ENCODE peak calls at places on chromosomes 11 and 22, in eight cellular contexts. One of them, this sample, is unnamed.

GRCh38 chr22:43110927-43111623 is 525 bp downstream of the BIK start:
- DNase-seq in RWPE2: no peak
- DNase-seq in fibroblast of the aortic adventitia: no peak
- DNase-seq in mucosa of descending colon: peak
- DNase-seq in HFF-Myc: no peak
- DNase-seq in mesothelial cell of epicardium: no peak
- DNase-seq in endodermal cell: peak
- DNase-seq in pancreas: peak
- DNase-seq in this sample: peak

GRCh38 chr22:37973271-37974170 is 10.8 kb downstream of the SOX10 start:
- DNase-seq in RWPE2: no peak
- DNase-seq in pancreas: no peak
- DNase-seq in mesothelial cell of epicardium: no peak
- DNase-seq in HFF-Myc: no peak
- DNase-seq in mucosa of descending colon: no peak
- DNase-seq in fibroblast of the aortic adventitia: no peak
- DNase-seq in endodermal cell: no peak
- DNase-seq in this sample: no peak

GRCh38 chr11:123558536-123559315 is 95.7 kb downstream of the SCN3B start:
- DNase-seq in endodermal cell: no peak
- DNase-seq in mesothelial cell of epicardium: no peak
- DNase-seq in pancreas: no peak
- DNase-seq in mucosa of descending colon: no peak
- DNase-seq in RWPE2: no peak
- DNase-seq in fibroblast of the aortic adventitia: peak
- DNase-seq in HFF-Myc: no peak
- DNase-seq in this sample: no peak

GRCh38 chr22:11629661-11630385 is 3898.2 kb upstream of the OR11H1 start:
- DNase-seq in pancreas: no peak
- DNase-seq in RWPE2: peak
- DNase-seq in HFF-Myc: no peak
- DNase-seq in endodermal cell: no peak
- DNase-seq in mesothelial cell of epicardium: no peak
- DNase-seq in fibroblast of the aortic adventitia: no peak
- DNase-seq in mucosa of descending colon: peak
- DNase-seq in this sample: peak

GRCh38 chr11:134727204-134727603 is 315.2 kb upstream of the B3GAT1 start:
- DNase-seq in pancreas: no peak
- DNase-seq in endodermal cell: no peak
- DNase-seq in HFF-Myc: no peak
- DNase-seq in fibroblast of the aortic adventitia: no peak
- DNase-seq in RWPE2: no peak
- DNase-seq in mucosa of descending colon: no peak
- DNase-seq in mesothelial cell of epicardium: no peak
- DNase-seq in this sample: no peak

GRCh38 chr11:132734217-132734616 is 798.1 kb downstream of the OPCML start:
- DNase-seq in mucosa of descending colon: no peak
- DNase-seq in mesothelial cell of epicardium: no peak
- DNase-seq in RWPE2: no peak
- DNase-seq in pancreas: no peak
- DNase-seq in endodermal cell: no peak
- DNase-seq in fibroblast of the aortic adventitia: no peak
- DNase-seq in HFF-Myc: no peak
- DNase-seq in this sample: no peak

GRCh38 chr11:35047179-35047578 is 91.8 kb upstream of the CD44 start:
- DNase-seq in fibroblast of the aortic adventitia: no peak
- DNase-seq in endodermal cell: no peak
- DNase-seq in RWPE2: no peak
- DNase-seq in mesothelial cell of epicardium: no peak
- DNase-seq in HFF-Myc: no peak
- DNase-seq in mucosa of descending colon: no peak
- DNase-seq in pancreas: no peak
- DNase-seq in this sample: no peak

GRCh38 chr11:78909386-78909785 is 334.7 kb upstream of the NARS2 start:
- DNase-seq in mesothelial cell of epicardium: no peak
- DNase-seq in mucosa of descending colon: no peak
- DNase-seq in fibroblast of the aortic adventitia: no peak
- DNase-seq in pancreas: no peak
- DNase-seq in endodermal cell: no peak
- DNase-seq in RWPE2: no peak
- DNase-seq in HFF-Myc: no peak
- DNase-seq in this sample: no peak

GRCh38 chr11:19921976-19922688 is 209.5 kb downstream of the NAV2 start:
- DNase-seq in fibroblast of the aortic adventitia: no peak
- DNase-seq in endodermal cell: no peak
- DNase-seq in pancreas: no peak
- DNase-seq in mucosa of descending colon: no peak
- DNase-seq in RWPE2: no peak
- DNase-seq in mesothelial cell of epicardium: no peak
- DNase-seq in HFF-Myc: no peak
- DNase-seq in this sample: no peak

GRCh38 chr11:132864811-132865576 is 667.3 kb downstream of the OPCML start:
- DNase-seq in HFF-Myc: no peak
- DNase-seq in RWPE2: no peak
- DNase-seq in endodermal cell: peak
- DNase-seq in fibroblast of the aortic adventitia: no peak
- DNase-seq in pancreas: no peak
- DNase-seq in mucosa of descending colon: no peak
- DNase-seq in mesothelial cell of epicardium: no peak
- DNase-seq in this sample: no peak

GRCh38 chr11:13880719-13881118 is 81.8 kb upstream of the SPON1 start:
- DNase-seq in pancreas: no peak
- DNase-seq in RWPE2: no peak
- DNase-seq in fibroblast of the aortic adventitia: no peak
- DNase-seq in HFF-Myc: no peak
- DNase-seq in endodermal cell: no peak
- DNase-seq in mucosa of descending colon: no peak
- DNase-seq in mesothelial cell of epicardium: no peak
- DNase-seq in this sample: no peak

GRCh38 chr11:70487763-70488162 is 89.4 kb downstream of the CTTN start:
- DNase-seq in mucosa of descending colon: peak
- DNase-seq in mesothelial cell of epicardium: no peak
- DNase-seq in pancreas: no peak
- DNase-seq in HFF-Myc: no peak
- DNase-seq in fibroblast of the aortic adventitia: no peak
- DNase-seq in RWPE2: no peak
- DNase-seq in endodermal cell: no peak
- DNase-seq in this sample: no peak

GRCh38 chr11:67252831-67253239 is 13.4 kb upstream of the GRK2 start:
- DNase-seq in HFF-Myc: no peak
- DNase-seq in mucosa of descending colon: no peak
- DNase-seq in pancreas: no peak
- DNase-seq in RWPE2: no peak
- DNase-seq in fibroblast of the aortic adventitia: peak
- DNase-seq in mesothelial cell of epicardium: no peak
- DNase-seq in endodermal cell: peak
- DNase-seq in this sample: no peak

GRCh38 chr11:60913793-60914619 is at the start of gene TMEM109:
- DNase-seq in endodermal cell: peak
- DNase-seq in RWPE2: peak
- DNase-seq in mucosa of descending colon: peak
- DNase-seq in pancreas: peak
- DNase-seq in fibroblast of the aortic adventitia: peak
- DNase-seq in mesothelial cell of epicardium: peak
- DNase-seq in HFF-Myc: peak
- DNase-seq in this sample: peak

GRCh38 chr11:12489246-12489772 is 111.9 kb downstream of the PARVA start:
- DNase-seq in RWPE2: no peak
- DNase-seq in mucosa of descending colon: no peak
- DNase-seq in HFF-Myc: no peak
- DNase-seq in fibroblast of the aortic adventitia: no peak
- DNase-seq in pancreas: no peak
- DNase-seq in endodermal cell: no peak
- DNase-seq in mesothelial cell of epicardium: no peak
- DNase-seq in this sample: no peak

GRCh38 chr11:279966-280761 is 2.0 kb downstream of the NLRP6 start:
- DNase-seq in RWPE2: no peak
- DNase-seq in HFF-Myc: no peak
- DNase-seq in fibroblast of the aortic adventitia: no peak
- DNase-seq in pancreas: peak
- DNase-seq in endodermal cell: peak
- DNase-seq in mesothelial cell of epicardium: no peak
- DNase-seq in mucosa of descending colon: peak
- DNase-seq in this sample: peak

DNA sequence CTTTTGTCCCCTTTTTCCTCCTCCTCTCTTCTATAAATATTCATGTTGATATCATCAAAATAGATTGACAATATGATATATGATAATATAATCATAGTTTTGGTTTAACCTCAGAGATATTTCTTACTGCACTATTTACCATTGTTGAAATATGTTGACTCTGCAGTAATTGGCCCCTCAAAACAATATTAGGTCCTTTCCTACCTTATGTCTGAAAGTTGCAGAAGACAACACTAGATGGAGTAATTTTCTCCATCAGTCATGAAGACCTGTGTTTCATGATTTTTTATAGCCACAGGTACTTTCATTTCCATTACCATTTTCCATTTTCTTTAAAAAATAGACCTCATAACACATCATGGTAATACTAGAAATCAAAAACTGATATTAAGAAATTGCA is 284.4 kb downstream of the LUZP2 start:
- DNase-seq in endodermal cell: no peak
- DNase-seq in mesothelial cell of epicardium: no peak
- DNase-seq in fibroblast of the aortic adventitia: no peak
- DNase-seq in HFF-Myc: no peak
- DNase-seq in RWPE2: no peak
- DNase-seq in pancreas: no peak
- DNase-seq in mucosa of descending colon: no peak
- DNase-seq in this sample: no peak
- TF ChIP-seq CTCF in endodermal cell: peak
- TF ChIP-seq CTCF in mesothelial cell of epicardium: no peak
- TF ChIP-seq CTCF in fibroblast of the aortic adventitia: no peak
- TF ChIP-seq CTCF in HFF-Myc: no peak
- TF ChIP-seq CTCF in RWPE2: no peak
- TF ChIP-seq CTCF in pancreas: no peak
- TF ChIP-seq CTCF in mucosa of descending colon: no peak
- TF ChIP-seq CTCF in this sample: no peak

DNA sequence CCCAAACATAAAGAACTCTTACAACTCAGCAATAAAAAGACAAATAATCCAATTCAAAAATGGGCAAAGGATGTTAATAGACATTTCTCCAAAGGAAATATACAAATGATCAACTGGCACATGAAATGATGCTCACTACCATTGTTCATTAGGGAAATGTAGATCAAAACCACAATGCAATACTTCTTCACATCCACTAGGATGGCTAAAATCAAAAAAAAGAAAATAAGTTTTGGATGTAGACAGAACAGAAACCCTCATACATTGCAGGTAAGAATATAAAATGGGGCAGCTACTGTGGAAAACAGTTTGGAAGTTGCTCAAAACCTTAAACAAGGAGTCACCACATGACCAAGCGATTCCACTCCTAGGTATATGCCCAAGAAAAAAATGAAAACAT is 16.3 kb downstream of the SIK3 start:
- DNase-seq in fibroblast of the aortic adventitia: no peak
- DNase-seq in mesothelial cell of epicardium: no peak
- DNase-seq in mucosa of descending colon: no peak
- DNase-seq in HFF-Myc: no peak
- DNase-seq in pancreas: no peak
- DNase-seq in endodermal cell: no peak
- DNase-seq in RWPE2: no peak
- DNase-seq in this sample: no peak
- TF ChIP-seq CTCF in fibroblast of the aortic adventitia: no peak
- TF ChIP-seq CTCF in mesothelial cell of epicardium: peak
- TF ChIP-seq CTCF in mucosa of descending colon: no peak
- TF ChIP-seq CTCF in HFF-Myc: no peak
- TF ChIP-seq CTCF in pancreas: no peak
- TF ChIP-seq CTCF in endodermal cell: peak
- TF ChIP-seq CTCF in RWPE2: no peak
- TF ChIP-seq CTCF in this sample: no peak

GRCh38 chr11:9386086-9386485 is 1.6 kb downstream of the IPO7 start:
- DNase-seq in mesothelial cell of epicardium: no peak
- DNase-seq in pancreas: no peak
- DNase-seq in mucosa of descending colon: no peak
- DNase-seq in RWPE2: no peak
- DNase-seq in HFF-Myc: no peak
- DNase-seq in fibroblast of the aortic adventitia: no peak
- DNase-seq in endodermal cell: no peak
- DNase-seq in this sample: no peak

GRCh38 chr11:9386901-9387300 is 2.4 kb downstream of the IPO7 start:
- DNase-seq in RWPE2: no peak
- DNase-seq in endodermal cell: no peak
- DNase-seq in mesothelial cell of epicardium: no peak
- DNase-seq in mucosa of descending colon: no peak
- DNase-seq in fibroblast of the aortic adventitia: no peak
- DNase-seq in HFF-Myc: no peak
- DNase-seq in pancreas: no peak
- DNase-seq in this sample: no peak

GRCh38 chr11:9385288-9385902 is 943 bp downstream of the IPO7 start:
- DNase-seq in fibroblast of the aortic adventitia: peak
- DNase-seq in HFF-Myc: no peak
- DNase-seq in pancreas: no peak
- DNase-seq in mucosa of descending colon: no peak
- DNase-seq in RWPE2: no peak
- DNase-seq in mesothelial cell of epicardium: no peak
- DNase-seq in endodermal cell: no peak
- DNase-seq in this sample: no peak

GRCh38 chr11:9380773-9381172 is 3.7 kb upstream of the IPO7 start:
- DNase-seq in RWPE2: no peak
- DNase-seq in mesothelial cell of epicardium: no peak
- DNase-seq in endodermal cell: no peak
- DNase-seq in mucosa of descending colon: no peak
- DNase-seq in pancreas: no peak
- DNase-seq in fibroblast of the aortic adventitia: no peak
- DNase-seq in HFF-Myc: no peak
- DNase-seq in this sample: no peak

DNA sequence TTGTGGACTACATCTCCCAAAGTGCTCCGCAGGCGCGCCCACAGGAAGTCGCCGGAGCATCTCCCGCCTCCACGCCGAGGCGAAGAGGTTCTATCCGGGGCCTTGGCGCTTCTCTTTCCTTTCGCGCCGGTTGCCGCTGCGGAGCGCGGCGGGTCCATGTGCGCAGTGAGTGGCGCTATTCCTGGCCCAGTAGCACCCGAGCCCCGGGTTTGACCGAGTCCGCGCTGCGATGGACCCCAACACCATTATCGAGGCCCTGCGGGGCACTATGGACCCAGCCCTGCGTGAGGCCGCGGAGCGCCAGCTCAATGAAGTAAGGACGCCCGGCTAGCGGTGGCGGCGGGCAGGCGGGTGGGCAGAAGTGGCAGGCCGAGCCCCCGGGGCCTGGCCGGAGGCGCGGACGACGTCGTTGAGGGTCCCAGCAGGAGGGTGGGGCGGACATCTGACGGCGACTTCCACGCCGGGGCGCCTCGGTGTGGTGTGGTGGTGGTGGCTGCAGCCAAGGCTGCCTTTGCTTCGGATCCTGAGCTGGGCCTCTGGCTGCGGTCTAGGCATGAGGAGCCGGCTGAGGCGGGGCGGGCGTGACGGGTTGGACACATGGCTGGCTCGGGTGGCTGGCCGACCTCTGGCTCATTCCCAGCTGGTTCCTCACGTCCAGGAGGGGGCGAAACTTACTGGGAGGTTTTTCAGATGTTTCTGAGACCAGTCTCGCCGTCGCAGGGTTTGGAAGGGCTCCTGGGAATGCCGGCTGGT is at the start of gene IPO7:
- DNase-seq in mesothelial cell of epicardium: peak
- DNase-seq in fibroblast of the aortic adventitia: peak
- DNase-seq in pancreas: peak
- DNase-seq in endodermal cell: peak
- DNase-seq in mucosa of descending colon: peak
- DNase-seq in RWPE2: peak
- DNase-seq in HFF-Myc: peak
- DNase-seq in this sample: peak
- TF ChIP-seq CTCF in mesothelial cell of epicardium: no peak
- TF ChIP-seq CTCF in fibroblast of the aortic adventitia: peak
- TF ChIP-seq CTCF in pancreas: no peak
- TF ChIP-seq CTCF in endodermal cell: peak
- TF ChIP-seq CTCF in mucosa of descending colon: peak
- TF ChIP-seq CTCF in RWPE2: peak
- TF ChIP-seq CTCF in HFF-Myc: peak
- TF ChIP-seq CTCF in this sample: no peak

GRCh38 chr22:30485362-30485988 is 13.7 kb upstream of the SEC14L3 start:
- DNase-seq in mucosa of descending colon: peak
- DNase-seq in endodermal cell: peak
- DNase-seq in HFF-Myc: no peak
- DNase-seq in RWPE2: no peak
- DNase-seq in fibroblast of the aortic adventitia: peak
- DNase-seq in mesothelial cell of epicardium: peak
- DNase-seq in pancreas: peak
- DNase-seq in this sample: peak
- TF ChIP-seq CTCF in mucosa of descending colon: peak
- TF ChIP-seq CTCF in endodermal cell: peak
- TF ChIP-seq CTCF in HFF-Myc: peak
- TF ChIP-seq CTCF in RWPE2: peak
- TF ChIP-seq CTCF in fibroblast of the aortic adventitia: peak
- TF ChIP-seq CTCF in mesothelial cell of epicardium: peak
- TF ChIP-seq CTCF in pancreas: peak
- TF ChIP-seq CTCF in this sample: peak